ENCODE peak calls at places on chromosomes 13 and 19, in five cellular contexts. One of them, this sample, is unnamed.

GRCh38 chr19:15072930-15073647 is 8.9 kb upstream of the OR1I1 start:
- DNase-seq in cardiac fibroblast: no peak
- DNase-seq in hepatocyte: peak
- DNase-seq in heart right ventricle: no peak
- DNase-seq in colonic mucosa: no peak
- DNase-seq in this sample: no peak

GRCh38 chr13:71663431-71663830 is 203.6 kb downstream of the DACH1 start:
- DNase-seq in cardiac fibroblast: no peak
- DNase-seq in hepatocyte: no peak
- DNase-seq in heart right ventricle: no peak
- DNase-seq in colonic mucosa: no peak
- DNase-seq in this sample: no peak

GRCh38 chr19:17236414-17236716 is 9.4 kb downstream of the NR2F6 start:
- DNase-seq in colonic mucosa: peak
- DNase-seq in heart right ventricle: no peak
- DNase-seq in hepatocyte: no peak
- DNase-seq in cardiac fibroblast: no peak
- DNase-seq in this sample: no peak

GRCh38 chr13:69324109-69324886 is 783.3 kb upstream of the ATXN8OS start:
- DNase-seq in colonic mucosa: no peak
- DNase-seq in cardiac fibroblast: no peak
- DNase-seq in hepatocyte: peak
- DNase-seq in heart right ventricle: no peak
- DNase-seq in this sample: peak

GRCh38 chr13:75770164-75771145 is 134.3 kb downstream of the LMO7 start:
- DNase-seq in cardiac fibroblast: peak
- DNase-seq in heart right ventricle: no peak
- DNase-seq in hepatocyte: no peak
- DNase-seq in colonic mucosa: no peak
- DNase-seq in this sample: no peak

GRCh38 chr19:39602224-39602623 is at the start of gene LGALS13:
- DNase-seq in heart right ventricle: no peak
- DNase-seq in colonic mucosa: no peak
- DNase-seq in cardiac fibroblast: no peak
- DNase-seq in hepatocyte: no peak
- DNase-seq in this sample: no peak

GRCh38 chr13:79900356-79900755 is 419.4 kb downstream of the NDFIP2 start:
- DNase-seq in cardiac fibroblast: no peak
- DNase-seq in hepatocyte: no peak
- DNase-seq in heart right ventricle: no peak
- DNase-seq in colonic mucosa: no peak
- DNase-seq in this sample: no peak

GRCh38 chr13:26424181-26424580 is 133.3 kb upstream of the WASF3 start:
- DNase-seq in cardiac fibroblast: no peak
- DNase-seq in hepatocyte: no peak
- DNase-seq in heart right ventricle: peak
- DNase-seq in colonic mucosa: no peak
- DNase-seq in this sample: no peak

GRCh38 chr13:19967619-19968018 is 9.1 kb downstream of the ZMYM2 start:
- DNase-seq in hepatocyte: no peak
- DNase-seq in heart right ventricle: no peak
- DNase-seq in colonic mucosa: no peak
- DNase-seq in cardiac fibroblast: no peak
- DNase-seq in this sample: no peak

GRCh38 chr13:24038405-24038804 is 122.1 kb upstream of the SPATA13 start:
- DNase-seq in heart right ventricle: no peak
- DNase-seq in hepatocyte: no peak
- DNase-seq in colonic mucosa: no peak
- DNase-seq in cardiac fibroblast: peak
- DNase-seq in this sample: no peak

GRCh38 chr13:99227331-99227900 is 26.8 kb downstream of the UBAC2 start:
- DNase-seq in heart right ventricle: no peak
- DNase-seq in hepatocyte: no peak
- DNase-seq in colonic mucosa: no peak
- DNase-seq in cardiac fibroblast: no peak
- DNase-seq in this sample: no peak

GRCh38 chr13:58935689-58936088 is 1228.0 kb downstream of the DIAPH3 start:
- DNase-seq in colonic mucosa: no peak
- DNase-seq in cardiac fibroblast: no peak
- DNase-seq in hepatocyte: no peak
- DNase-seq in heart right ventricle: no peak
- DNase-seq in this sample: no peak

GRCh38 chr19:51971624-51972023 is 15.0 kb downstream of the ZNF350 start:
- DNase-seq in colonic mucosa: no peak
- DNase-seq in hepatocyte: no peak
- DNase-seq in cardiac fibroblast: peak
- DNase-seq in heart right ventricle: no peak
- DNase-seq in this sample: no peak

GRCh38 chr19:36103842-36104552 is 6.9 kb upstream of the OVOL3 start:
- DNase-seq in colonic mucosa: no peak
- DNase-seq in cardiac fibroblast: no peak
- DNase-seq in hepatocyte: no peak
- DNase-seq in heart right ventricle: no peak
- DNase-seq in this sample: no peak

GRCh38 chr13:113545455-113545930 is 39.1 kb upstream of the TFDP1 start:
- DNase-seq in colonic mucosa: no peak
- DNase-seq in heart right ventricle: no peak
- DNase-seq in hepatocyte: no peak
- DNase-seq in cardiac fibroblast: peak
- DNase-seq in this sample: no peak

GRCh38 chr13:106629068-106629712 is 61.3 kb upstream of the ARGLU1 start:
- DNase-seq in colonic mucosa: no peak
- DNase-seq in hepatocyte: no peak
- DNase-seq in heart right ventricle: no peak
- DNase-seq in cardiac fibroblast: no peak
- DNase-seq in this sample: no peak

GRCh38 chr13:106630650-106631049 is 62.7 kb upstream of the ARGLU1 start:
- DNase-seq in heart right ventricle: no peak
- DNase-seq in colonic mucosa: no peak
- DNase-seq in cardiac fibroblast: no peak
- DNase-seq in hepatocyte: no peak
- DNase-seq in this sample: no peak

GRCh38 chr13:106633321-106633720 is 65.4 kb upstream of the ARGLU1 start:
- DNase-seq in heart right ventricle: peak
- DNase-seq in cardiac fibroblast: no peak
- DNase-seq in hepatocyte: no peak
- DNase-seq in colonic mucosa: no peak
- DNase-seq in this sample: no peak

GRCh38 chr13:106626473-106626872 is 58.5 kb upstream of the ARGLU1 start:
- DNase-seq in heart right ventricle: no peak
- DNase-seq in cardiac fibroblast: no peak
- DNase-seq in hepatocyte: no peak
- DNase-seq in colonic mucosa: no peak
- DNase-seq in this sample: no peak

GRCh38 chr13:106630162-106630561 is 62.2 kb upstream of the ARGLU1 start:
- DNase-seq in hepatocyte: no peak
- DNase-seq in colonic mucosa: no peak
- DNase-seq in cardiac fibroblast: no peak
- DNase-seq in heart right ventricle: no peak
- DNase-seq in this sample: no peak
- H3K4me3 ChIP-seq in hepatocyte: no peak
- H3K4me3 ChIP-seq in colonic mucosa: no peak
- H3K4me3 ChIP-seq in cardiac fibroblast: no peak
- H3K4me3 ChIP-seq in heart right ventricle: no peak
- H3K4me3 ChIP-seq in this sample: no peak

GRCh38 chr19:1469200-1469935 is 9.6 kb downstream of the C19orf25 start:
- DNase-seq in heart right ventricle: no peak
- DNase-seq in colonic mucosa: no peak
- DNase-seq in cardiac fibroblast: no peak
- DNase-seq in hepatocyte: no peak
- DNase-seq in this sample: no peak
- H3K4me3 ChIP-seq in heart right ventricle: peak
- H3K4me3 ChIP-seq in colonic mucosa: peak
- H3K4me3 ChIP-seq in cardiac fibroblast: peak
- H3K4me3 ChIP-seq in hepatocyte: no peak
- H3K4me3 ChIP-seq in this sample: no peak

DNA sequence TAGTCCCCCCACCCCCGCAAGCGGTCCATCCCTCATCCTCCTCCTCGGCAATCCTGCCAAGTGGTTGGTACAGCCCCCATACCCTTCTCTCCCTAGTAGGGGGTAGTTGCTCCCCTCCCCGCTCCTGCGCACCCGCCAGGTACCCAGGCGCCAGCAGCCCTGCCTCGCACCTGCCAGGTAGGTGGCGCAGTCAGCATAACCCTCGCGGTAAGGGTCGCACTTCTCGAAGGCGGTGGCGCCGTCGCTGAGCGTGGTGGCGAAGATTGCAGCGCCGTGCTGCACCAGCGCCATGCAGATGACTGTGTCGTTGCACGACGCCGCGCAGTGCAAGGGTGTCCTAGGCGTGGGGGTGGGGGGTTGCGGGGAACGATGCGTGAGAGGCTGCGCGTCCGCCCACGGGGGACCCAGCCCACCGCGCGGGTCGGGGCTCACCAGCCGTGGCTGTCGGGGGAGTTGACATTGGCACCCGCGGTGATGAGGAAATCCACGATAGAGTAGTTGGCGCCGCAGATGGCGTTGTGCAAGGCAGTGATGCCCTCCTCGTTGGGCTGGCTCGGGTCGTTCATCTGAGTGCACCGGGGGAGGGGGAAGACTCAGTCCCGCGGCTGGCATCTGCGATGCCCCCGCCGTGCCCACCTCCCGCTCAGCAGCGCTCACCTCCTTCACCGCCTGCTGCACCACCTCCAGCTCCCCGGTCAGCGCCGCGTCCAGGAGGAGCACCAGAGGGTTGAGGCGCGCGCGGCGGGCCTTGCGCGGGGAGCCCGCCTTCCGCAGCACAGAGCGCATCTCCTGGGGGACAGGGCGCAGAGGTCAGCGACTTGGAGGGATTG is 15.2 kb upstream of the ERCC2 start:
- DNase-seq in cardiac fibroblast: no peak
- DNase-seq in hepatocyte: no peak
- DNase-seq in heart right ventricle: no peak
- DNase-seq in colonic mucosa: no peak
- DNase-seq in this sample: no peak
- H3K4me3 ChIP-seq in cardiac fibroblast: peak
- H3K4me3 ChIP-seq in hepatocyte: no peak
- H3K4me3 ChIP-seq in heart right ventricle: no peak
- H3K4me3 ChIP-seq in colonic mucosa: no peak
- H3K4me3 ChIP-seq in this sample: no peak

GRCh38 chr13:91907398-91907797 is 509.0 kb downstream of the GPC5 start:
- DNase-seq in hepatocyte: no peak
- DNase-seq in cardiac fibroblast: no peak
- DNase-seq in colonic mucosa: no peak
- DNase-seq in heart right ventricle: no peak
- DNase-seq in this sample: no peak
- H3K4me3 ChIP-seq in hepatocyte: no peak
- H3K4me3 ChIP-seq in cardiac fibroblast: no peak
- H3K4me3 ChIP-seq in colonic mucosa: no peak
- H3K4me3 ChIP-seq in heart right ventricle: no peak
- H3K4me3 ChIP-seq in this sample: no peak

GRCh38 chr19:10977773-10978155 is 16.9 kb downstream of the SMARCA4 start:
- DNase-seq in colonic mucosa: no peak
- DNase-seq in heart right ventricle: no peak
- DNase-seq in cardiac fibroblast: no peak
- DNase-seq in hepatocyte: no peak
- DNase-seq in this sample: no peak

GRCh38 chr19:10979950-10980349 is 19.1 kb downstream of the SMARCA4 start:
- DNase-seq in hepatocyte: no peak
- DNase-seq in heart right ventricle: no peak
- DNase-seq in cardiac fibroblast: no peak
- DNase-seq in colonic mucosa: no peak
- DNase-seq in this sample: peak

GRCh38 chr19:10971107-10971715 is 10.4 kb downstream of the SMARCA4 start:
- DNase-seq in heart right ventricle: no peak
- DNase-seq in cardiac fibroblast: no peak
- DNase-seq in hepatocyte: no peak
- DNase-seq in colonic mucosa: no peak
- DNase-seq in this sample: no peak

GRCh38 chr19:10976200-10976892 is 15.5 kb downstream of the SMARCA4 start:
- DNase-seq in heart right ventricle: no peak
- DNase-seq in hepatocyte: peak
- DNase-seq in colonic mucosa: no peak
- DNase-seq in cardiac fibroblast: no peak
- DNase-seq in this sample: no peak

GRCh38 chr19:10975374-10976036 is 14.7 kb downstream of the SMARCA4 start:
- DNase-seq in hepatocyte: peak
- DNase-seq in heart right ventricle: peak
- DNase-seq in colonic mucosa: peak
- DNase-seq in cardiac fibroblast: peak
- DNase-seq in this sample: no peak
- H3K4me3 ChIP-seq in hepatocyte: no peak
- H3K4me3 ChIP-seq in heart right ventricle: no peak
- H3K4me3 ChIP-seq in colonic mucosa: no peak
- H3K4me3 ChIP-seq in cardiac fibroblast: no peak
- H3K4me3 ChIP-seq in this sample: no peak

GRCh38 chr19:2290441-2291184 is 8.6 kb upstream of the PEAK3 start:
- DNase-seq in cardiac fibroblast: no peak
- DNase-seq in colonic mucosa: peak
- DNase-seq in heart right ventricle: no peak
- DNase-seq in hepatocyte: no peak
- DNase-seq in this sample: no peak
- H3K4me3 ChIP-seq in cardiac fibroblast: no peak
- H3K4me3 ChIP-seq in colonic mucosa: peak
- H3K4me3 ChIP-seq in heart right ventricle: peak
- H3K4me3 ChIP-seq in hepatocyte: no peak
- H3K4me3 ChIP-seq in this sample: no peak

GRCh38 chr13:98143601-98144500 is 957 bp downstream of the FARP1 start:
- DNase-seq in heart right ventricle: peak
- DNase-seq in hepatocyte: peak
- DNase-seq in cardiac fibroblast: peak
- DNase-seq in colonic mucosa: peak
- DNase-seq in this sample: no peak
- H3K4me3 ChIP-seq in heart right ventricle: peak
- H3K4me3 ChIP-seq in hepatocyte: peak
- H3K4me3 ChIP-seq in cardiac fibroblast: peak
- H3K4me3 ChIP-seq in colonic mucosa: peak
- H3K4me3 ChIP-seq in this sample: no peak

GRCh38 chr13:40578055-40578454 is 88.4 kb downstream of the FOXO1 start:
- DNase-seq in cardiac fibroblast: no peak
- DNase-seq in heart right ventricle: no peak
- DNase-seq in hepatocyte: no peak
- DNase-seq in colonic mucosa: no peak
- DNase-seq in this sample: no peak
- H3K4me3 ChIP-seq in cardiac fibroblast: no peak
- H3K4me3 ChIP-seq in heart right ventricle: no peak
- H3K4me3 ChIP-seq in hepatocyte: no peak
- H3K4me3 ChIP-seq in colonic mucosa: no peak
- H3K4me3 ChIP-seq in this sample: no peak

GRCh38 chr19:3179739-3180293 is 1.2 kb downstream of the S1PR4 start:
- DNase-seq in hepatocyte: no peak
- DNase-seq in cardiac fibroblast: no peak
- DNase-seq in colonic mucosa: no peak
- DNase-seq in heart right ventricle: no peak
- DNase-seq in this sample: no peak
- H3K4me3 ChIP-seq in hepatocyte: no peak
- H3K4me3 ChIP-seq in cardiac fibroblast: no peak
- H3K4me3 ChIP-seq in colonic mucosa: peak
- H3K4me3 ChIP-seq in heart right ventricle: no peak
- H3K4me3 ChIP-seq in this sample: no peak

This sample was measured in Jurkat, Clone E6-1.